ENCODE peak calls at places on chromosomes 1 and 21, in four cellular contexts. U is H1, W is HepG2, M is SK-N-SH. G is an unnamed sample.

GRCh38 chr1:77557053-77557452 is 125.4 kb downstream of the ZZZ3 start:
- DNase-seq in U (no peak), W (no peak), M (no peak), G (no peak)

GRCh38 chr1:155011437-155011907 is 8.9 kb downstream of the ZBTB7B start:
- DNase-seq in U (no peak), W (no peak), M (no peak), G (no peak)

GRCh38 chr1:81044708-81045107 is 756.0 kb upstream of the ADGRL2 start:
- DNase-seq in U (no peak), W (no peak), M (no peak), G (no peak)

GRCh38 chr1:172117800-172118199 is 276.5 kb downstream of the DNM3 start:
- DNase-seq in U (no peak), W (no peak), M (no peak), G (peak)

GRCh38 chr1:8342325-8342724 is 24.4 kb downstream of the SLC45A1 start:
- DNase-seq in U (no peak), W (peak), M (no peak), G (no peak)

GRCh38 chr1:207069858-207070506 is 16.9 kb downstream of the PFKFB2 start:
- DNase-seq in U (no peak), W (no peak), M (no peak), G (no peak)

GRCh38 chr1:204369006-204369726 is 9.4 kb upstream of the PLEKHA6 start:
- DNase-seq in U (no peak), W (no peak), M (no peak), G (no peak)

GRCh38 chr1:75989130-75989529 is 56.9 kb upstream of the ASB17 start:
- DNase-seq in U (no peak), W (no peak), M (no peak), G (no peak)

GRCh38 chr1:110339040-110339426 is at the start of gene RBM15:
- DNase-seq in U (peak), W (peak), M (peak), G (peak)

GRCh38 chr1:64966158-64966963 is at the start of gene JAK1:
- DNase-seq in U (peak), W (peak), M (peak), G (no peak)

GRCh38 chr1:10899490-10900264 is 103.2 kb upstream of the CASZ1 start:
- DNase-seq in U (no peak), W (no peak), M (no peak), G (no peak)

GRCh38 chr1:182280521-182280920 is 111.1 kb downstream of the GLUL start:
- DNase-seq in U (no peak), W (no peak), M (no peak), G (no peak)

GRCh38 chr1:170593173-170593572 is 61.2 kb downstream of the GORAB start:
- DNase-seq in U (no peak), W (no peak), M (no peak), G (no peak)

GRCh38 chr21:31351973-31352372 is 7.9 kb upstream of the TIAM1 start:
- DNase-seq in U (no peak), W (no peak), M (no peak), G (no peak)

DNA sequence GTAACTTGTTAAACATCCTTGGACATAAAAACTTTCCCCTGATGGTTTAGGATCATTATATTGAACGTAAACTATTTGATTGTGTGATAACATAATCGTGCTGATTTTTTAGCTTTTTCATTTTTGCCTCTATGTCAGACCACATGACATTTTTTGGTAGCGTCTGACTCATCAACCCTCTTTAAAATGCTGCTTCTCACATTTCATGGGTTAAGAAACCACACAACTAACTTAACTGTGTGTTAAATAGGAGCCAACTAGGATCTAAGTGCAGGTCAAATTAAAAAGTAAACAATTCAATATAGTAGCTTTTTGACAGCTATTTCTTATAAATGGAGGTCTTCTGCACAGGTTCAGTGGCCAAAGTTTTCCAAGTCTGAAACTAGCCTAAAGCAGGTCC is 9.8 kb downstream of the BTG3 start:
- DNase-seq in U (no peak), W (no peak), M (no peak), G (no peak)
- TF ChIP-seq TCF12 in U (no peak), W (no peak), M (no peak), G (no peak)

GRCh38 chr1:228007054-228007800 is 429 bp downstream of the WNT3A start:
- DNase-seq in U (no peak), W (no peak), M (peak), G (no peak)

GRCh38 chr1:228007801-228008341 is 1.1 kb downstream of the WNT3A start:
- DNase-seq in U (no peak), W (no peak), M (peak), G (no peak)

GRCh38 chr1:228009116-228009827 is 2.5 kb downstream of the WNT3A start:
- DNase-seq in U (no peak), W (no peak), M (peak), G (no peak)

GRCh38 chr1:228009828-228010775 is 3.3 kb downstream of the WNT3A start:
- DNase-seq in U (no peak), W (no peak), M (no peak), G (peak)

GRCh38 chr1:228008391-228009115 is 1.8 kb downstream of the WNT3A start:
- DNase-seq in U (no peak), W (no peak), M (peak), G (no peak)
- TF ChIP-seq TCF12 in U (no peak), W (no peak), M (no peak), G (no peak)

GRCh38 chr1:2548068-2548589 is 8.0 kb upstream of the TNFRSF14 start:
- DNase-seq in U (no peak), W (peak), M (peak), G (peak)
- TF ChIP-seq TCF12 in U (peak), W (no peak), M (no peak), G (peak)

DNA sequence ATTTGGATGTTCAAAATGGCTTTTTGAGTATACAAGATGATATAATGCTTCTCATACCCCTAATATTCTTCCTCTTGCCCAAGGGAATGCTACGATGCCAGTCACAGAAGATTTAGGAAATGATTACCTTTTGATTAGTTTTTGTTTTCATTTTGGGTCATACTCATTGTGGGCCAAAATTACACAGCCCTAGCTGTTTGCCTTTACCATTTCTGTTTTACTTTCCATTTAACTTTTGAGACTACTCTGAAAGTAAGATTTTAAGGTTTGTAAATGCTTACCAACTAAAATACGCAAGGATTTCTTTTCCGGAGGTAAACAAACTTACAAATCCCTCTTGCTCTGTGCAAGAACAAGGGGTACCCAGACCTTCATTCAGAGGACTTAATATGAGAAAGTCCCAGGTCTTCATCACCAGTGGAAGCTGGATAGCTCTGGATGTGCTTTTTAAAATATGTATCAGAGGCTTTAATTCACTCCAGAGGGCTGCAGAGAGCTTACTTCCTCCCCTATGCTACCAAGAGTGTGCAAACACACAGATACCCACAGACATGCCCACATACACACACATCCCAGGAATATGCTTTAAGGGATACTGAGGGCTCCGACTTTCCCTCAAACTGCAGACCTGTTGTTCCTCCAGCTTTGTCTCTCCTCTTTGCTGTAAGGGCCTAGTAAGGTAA is 631.4 kb downstream of the SMYD3 start:
- DNase-seq in U (no peak), W (no peak), M (peak), G (no peak)
- TF ChIP-seq TCF12 in U (no peak), W (no peak), M (no peak), G (no peak)

GRCh38 chr21:44940116-44940631 is 345 bp downstream of the SLX9 start:
- DNase-seq in U (no peak), W (no peak), M (no peak), G (no peak)
- TF ChIP-seq TCF12 in U (no peak), W (no peak), M (no peak), G (no peak)

GRCh38 chr1:222109836-222110235 is 367.9 kb upstream of the DUSP10 start:
- DNase-seq in U (no peak), W (no peak), M (no peak), G (no peak)

GRCh38 chr1:222106369-222106768 is 364.5 kb upstream of the DUSP10 start:
- DNase-seq in U (no peak), W (no peak), M (peak), G (no peak)

GRCh38 chr1:222105393-222105737 is 363.5 kb upstream of the DUSP10 start:
- DNase-seq in U (no peak), W (peak), M (no peak), G (no peak)

GRCh38 chr1:222105861-222106260 is 364.0 kb upstream of the DUSP10 start:
- DNase-seq in U (no peak), W (no peak), M (no peak), G (no peak)

GRCh38 chr1:222107975-222108374 is 366.1 kb upstream of the DUSP10 start:
- DNase-seq in U (no peak), W (no peak), M (no peak), G (no peak)
- TF ChIP-seq TCF12 in U (no peak), W (no peak), M (no peak), G (no peak)